ENCODE peak calls at places on chromosomes 2 and 18, in six cellular contexts. I is GM23248, C is esophagus squamous epithelium, L is upper lobe of left lung, H is tibial artery, R is HepG2. E is an unnamed sample.

GRCh38 chr2:214987261-214987660 is 151.2 kb downstream of the ABCA12 start:
- DNase-seq in I (peak; percentile 42), C (no peak), L (no peak), H (no peak), R (no peak), E (no peak)

GRCh38 chr2:190837417-190837816 is 43.2 kb upstream of the GLS start:
- DNase-seq in I (peak; percentile 84), C (no peak), L (no peak), H (no peak), R (no peak), E (no peak)

GRCh38 chr18:1511619-1512311 is 607.1 kb downstream of the ADCYAP1 start:
- DNase-seq in I (no peak), C (no peak), L (no peak), H (no peak), R (no peak), E (no peak)

GRCh38 chr18:57077786-57078552 is 68.9 kb upstream of the BOD1L2 start:
- DNase-seq in I (no peak), C (no peak), L (no peak), H (no peak), R (no peak), E (no peak)

GRCh38 chr2:6352906-6353515 is 512.7 kb downstream of the CMPK2 start:
- DNase-seq in I (peak; percentile 61), C (no peak), L (peak; percentile 35), H (no peak), R (peak; percentile 33), E (no peak)

GRCh38 chr18:57856128-57856527 is 53.0 kb upstream of the ATP8B1 start:
- DNase-seq in I (no peak), C (no peak), L (no peak), H (no peak), R (no peak), E (no peak)

GRCh38 chr18:35525795-35526475 is 28.2 kb upstream of the INO80C start:
- DNase-seq in I (peak; percentile 13), C (no peak), L (no peak), H (no peak), R (no peak), E (peak; percentile 59)

GRCh38 chr18:44946529-44947113 is 265.9 kb downstream of the SETBP1 start:
- DNase-seq in I (no peak), C (no peak), L (no peak), H (no peak), R (no peak), E (no peak)

GRCh38 chr18:38654966-38655365 is 1089.4 kb upstream of the CELF4 start:
- DNase-seq in I (no peak), C (no peak), L (no peak), H (no peak), R (no peak), E (no peak)

GRCh38 chr2:127953128-127953718 is 67.5 kb upstream of the AMMECR1L start:
- DNase-seq in I (no peak), C (no peak), L (no peak), H (peak; percentile 54), R (no peak), E (peak; percentile 52)

GRCh38 chr2:236769981-236770671 is 200.5 kb downstream of the ACKR3 start:
- DNase-seq in I (peak; percentile 99), C (no peak), L (no peak), H (no peak), R (no peak), E (no peak)

GRCh38 chr2:206443735-206444527 is 599 bp downstream of the ADAM23 start:
- DNase-seq in I (peak; percentile 78), C (no peak), L (peak; percentile 86), H (no peak), R (no peak), E (no peak)

GRCh38 chr2:45723857-45724256 is 72.4 kb downstream of the PRKCE start:
- DNase-seq in I (no peak), C (no peak), L (no peak), H (no peak), R (no peak), E (no peak)

GRCh38 chr2:43676322-43677050 is at the start of gene C1GALT1C1L:
- DNase-seq in I (peak; percentile 63), C (no peak), L (peak; percentile 89), H (peak; percentile 45), R (peak; percentile 22), E (peak; percentile 89)

GRCh38 chr18:79609841-79610281 is 69.7 kb upstream of the CTDP1 start:
- DNase-seq in I (no peak), C (no peak), L (peak; percentile 54), H (no peak), R (no peak), E (peak; percentile 41)

GRCh38 chr2:204018717-204019116 is 82.2 kb downstream of the ICOS start:
- DNase-seq in I (no peak), C (no peak), L (peak; percentile 6), H (no peak), R (no peak), E (no peak)

GRCh38 chr2:143440619-143441018 is 311.4 kb downstream of the ARHGAP15 start:
- DNase-seq in I (no peak), C (no peak), L (no peak), H (no peak), R (no peak), E (no peak)

GRCh38 chr18:48023334-48024008 is 93.0 kb upstream of the SMAD2 start:
- DNase-seq in I (peak; percentile 65), C (no peak), L (no peak), H (no peak), R (peak; percentile 13), E (no peak)

GRCh38 chr2:30380824-30381223 is 66.2 kb upstream of the LCLAT1 start:
- DNase-seq in I (no peak), C (no peak), L (no peak), H (no peak), R (no peak), E (no peak)

GRCh38 chr2:159211447-159212396 is 74.8 kb downstream of the WDSUB1 start:
- DNase-seq in I (no peak), C (no peak), L (no peak), H (no peak), R (peak; percentile 67), E (no peak)

GRCh38 chr18:75205760-75206109 is 3.2 kb downstream of the PTGR3 start:
- DNase-seq in I (no peak), C (no peak), L (no peak), H (no peak), R (no peak), E (no peak)

DNA sequence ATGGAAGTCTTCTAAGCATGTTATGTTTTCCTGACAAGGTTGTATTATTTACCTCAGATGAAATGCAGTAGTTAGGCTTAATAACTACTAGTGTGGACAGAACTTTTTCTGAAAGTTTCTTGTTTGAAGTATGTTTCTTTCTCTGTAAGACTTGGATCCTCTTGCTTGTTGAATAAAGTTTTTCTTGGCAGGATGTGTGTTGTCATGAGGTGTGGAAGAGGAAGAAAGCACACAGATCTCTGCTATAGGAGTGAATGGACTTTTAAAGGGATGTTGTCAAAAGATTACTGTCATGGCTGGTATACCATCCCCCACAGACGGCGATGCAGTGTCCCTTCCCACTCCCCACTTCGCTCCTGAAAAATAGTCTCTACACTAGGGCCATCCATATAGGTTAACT is 2.6 kb downstream of the CAB39 start:
- DNase-seq in I (peak; percentile 28), C (no peak), L (no peak), H (no peak), R (no peak), E (no peak)
- H3K4me3 ChIP-seq in I (peak overlapping the region; percentile 93), C (no peak overlapping the region), L (peak overlapping the region; percentile 91), H (peak overlapping the region; percentile 77), R (no peak overlapping the region), E (no peak overlapping the region)

GRCh38 chr2:170265321-170265720 is 87.4 kb downstream of the MYO3B start:
- DNase-seq in I (no peak), C (no peak), L (no peak), H (no peak), R (no peak), E (no peak)
- H3K4me1 ChIP-seq in I (no peaks in the 10 kb centered on the region), C (no peaks in the 10 kb centered on the region), L (no peaks in the 10 kb centered on the region), H (no peaks in the 10 kb centered on the region), R (no peaks in the 10 kb centered on the region), E (no peaks in the 10 kb centered on the region)

GRCh38 chr18:69081846-69082245 is 284.0 kb downstream of the CCDC102B start:
- DNase-seq in I (no peak), C (no peak), L (no peak), H (no peak), R (no peak), E (no peak)

GRCh38 chr18:69088971-69089370 is 291.1 kb downstream of the CCDC102B start:
- DNase-seq in I (no peak), C (no peak), L (no peak), H (no peak), R (no peak), E (no peak)

GRCh38 chr18:69082497-69082896 is 284.6 kb downstream of the CCDC102B start:
- DNase-seq in I (no peak), C (no peak), L (no peak), H (no peak), R (no peak), E (no peak)

DNA sequence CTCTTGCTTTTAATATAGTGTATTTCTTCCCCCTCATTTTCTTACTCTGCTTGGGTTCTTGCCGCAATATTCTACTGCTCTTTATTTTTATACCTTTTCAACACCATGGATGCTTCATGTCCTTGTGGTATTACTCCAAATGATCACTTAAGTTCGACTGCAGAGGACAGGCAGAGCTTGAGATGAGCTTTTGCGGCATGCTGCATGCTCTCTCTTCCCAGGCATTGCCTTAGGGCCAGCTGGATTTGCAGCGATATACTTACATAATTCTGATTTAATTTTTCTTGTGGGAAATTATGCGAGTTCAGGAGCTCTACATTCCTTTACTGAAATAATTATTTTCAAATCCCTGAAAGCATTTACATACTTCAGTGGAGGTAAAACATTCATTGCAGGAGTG is 288.1 kb downstream of the CCDC102B start:
- DNase-seq in I (no peak), C (no peak), L (no peak), H (no peak), R (no peak), E (no peak)
- H3K4me3 ChIP-seq in I (no peak overlapping the region), C (no peak overlapping the region), L (no peak overlapping the region), H (no peak overlapping the region), R (no peak overlapping the region), E (no peak overlapping the region)

GRCh38 chr2:66452917-66453316 is 18.0 kb downstream of the MEIS1 start:
- DNase-seq in I (no peak), C (no peak), L (no peak), H (no peak), R (no peak), E (no peak)
- H3K4me1 ChIP-seq in I (peaks cover 26% of the 10 kb centered on the region), C (peaks cover 15% of the 10 kb centered on the region), L (peaks cover 15% of the 10 kb centered on the region), H (peaks cover 4% of the 10 kb centered on the region), R (no peaks in the 10 kb centered on the region), E (peaks cover 2% of the 10 kb centered on the region)

DNA sequence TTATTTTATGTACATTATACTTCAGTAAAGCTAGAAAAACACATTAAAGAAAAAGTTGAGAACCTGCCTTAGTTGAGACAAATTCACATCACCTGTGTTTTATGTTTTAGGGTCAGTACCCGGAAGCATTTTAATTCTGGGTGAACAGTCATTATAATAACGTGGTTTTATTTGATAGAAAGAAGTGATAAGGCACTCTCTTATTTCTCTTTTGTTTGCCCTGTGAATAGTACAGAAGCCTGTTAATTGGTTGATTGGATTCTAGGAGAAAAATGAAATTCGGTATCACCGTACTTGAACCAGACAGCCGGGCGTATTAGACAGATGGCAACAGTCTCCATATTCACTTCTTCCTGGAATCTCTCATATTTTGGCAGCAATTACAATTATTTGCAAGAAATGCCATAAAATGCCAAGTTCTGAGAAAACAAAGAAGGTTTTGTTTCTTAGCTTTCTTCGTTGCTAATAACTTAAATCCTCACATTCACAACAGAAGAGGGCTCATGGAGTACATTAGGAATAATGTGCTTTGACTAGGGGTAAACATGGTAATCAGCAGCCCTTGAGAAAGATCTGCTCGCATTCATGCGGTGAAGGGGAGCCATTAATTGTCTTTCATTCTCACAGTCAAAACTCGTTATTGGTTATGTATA is 168.7 kb upstream of the RASGRP3 start:
- DNase-seq in I (no peak), C (no peak), L (no peak), H (no peak), R (no peak), E (no peak)
- H3K4me3 ChIP-seq in I (no peak overlapping the region), C (no peak overlapping the region), L (no peak overlapping the region), H (no peak overlapping the region), R (no peak overlapping the region), E (no peak overlapping the region)

E was measured in aorta.